ENCODE peak calls at places on chromosomes 1 and 21, in five cellular contexts. One of them, this sample, is unnamed.

GRCh38 chr21:34706337-34706736 is 37.5 kb downstream of the CLIC6 start:
- DNase-seq in CD8-positive, alpha-beta T cell: no peak
- DNase-seq in psoas muscle: no peak
- DNase-seq in Calu3: no peak
- DNase-seq in glutamatergic neuron: no peak
- DNase-seq in this sample: no peak

GRCh38 chr1:182069028-182069466 is 7.5 kb upstream of the ZNF648 start:
- DNase-seq in glutamatergic neuron: peak
- DNase-seq in psoas muscle: peak
- DNase-seq in Calu3: peak
- DNase-seq in CD8-positive, alpha-beta T cell: peak
- DNase-seq in this sample: no peak

GRCh38 chr1:201022824-201023516 is 544 bp downstream of the KIF21B start:
- DNase-seq in Calu3: no peak
- DNase-seq in psoas muscle: no peak
- DNase-seq in glutamatergic neuron: peak
- DNase-seq in CD8-positive, alpha-beta T cell: peak
- DNase-seq in this sample: no peak

GRCh38 chr1:236209713-236210112 is 67.4 kb downstream of the GPR137B start:
- DNase-seq in CD8-positive, alpha-beta T cell: no peak
- DNase-seq in Calu3: no peak
- DNase-seq in glutamatergic neuron: no peak
- DNase-seq in psoas muscle: no peak
- DNase-seq in this sample: no peak

GRCh38 chr1:184854456-184855180 is 100.0 kb upstream of the EDEM3 start:
- DNase-seq in psoas muscle: no peak
- DNase-seq in Calu3: no peak
- DNase-seq in glutamatergic neuron: no peak
- DNase-seq in CD8-positive, alpha-beta T cell: no peak
- DNase-seq in this sample: no peak

GRCh38 chr1:75136921-75137641 is 2.9 kb downstream of the LHX8 start:
- DNase-seq in CD8-positive, alpha-beta T cell: no peak
- DNase-seq in psoas muscle: no peak
- DNase-seq in glutamatergic neuron: no peak
- DNase-seq in Calu3: no peak
- DNase-seq in this sample: no peak

GRCh38 chr21:44911384-44912157 is 9.1 kb downstream of the ITGB2 start:
- DNase-seq in psoas muscle: peak
- DNase-seq in Calu3: peak
- DNase-seq in CD8-positive, alpha-beta T cell: peak
- DNase-seq in glutamatergic neuron: no peak
- DNase-seq in this sample: no peak

GRCh38 chr1:239858058-239858457 is 233.6 kb upstream of the FMN2 start:
- DNase-seq in glutamatergic neuron: no peak
- DNase-seq in Calu3: peak
- DNase-seq in psoas muscle: no peak
- DNase-seq in CD8-positive, alpha-beta T cell: no peak
- DNase-seq in this sample: no peak

GRCh38 chr1:75426688-75427087 is 184.2 kb downstream of the SLC44A5 start:
- DNase-seq in CD8-positive, alpha-beta T cell: no peak
- DNase-seq in glutamatergic neuron: no peak
- DNase-seq in Calu3: no peak
- DNase-seq in psoas muscle: no peak
- DNase-seq in this sample: no peak

GRCh38 chr1:168439451-168440375 is 104.1 kb downstream of the XCL2 start:
- DNase-seq in CD8-positive, alpha-beta T cell: peak
- DNase-seq in glutamatergic neuron: peak
- DNase-seq in psoas muscle: peak
- DNase-seq in Calu3: peak
- DNase-seq in this sample: peak

GRCh38 chr1:184755226-184756065 is 788 bp upstream of the EDEM3 start:
- DNase-seq in psoas muscle: no peak
- DNase-seq in glutamatergic neuron: no peak
- DNase-seq in CD8-positive, alpha-beta T cell: peak
- DNase-seq in Calu3: peak
- DNase-seq in this sample: no peak

GRCh38 chr1:94416901-94417701 is 1.1 kb upstream of the ABCD3 start:
- DNase-seq in psoas muscle: no peak
- DNase-seq in Calu3: peak
- DNase-seq in glutamatergic neuron: no peak
- DNase-seq in CD8-positive, alpha-beta T cell: no peak
- DNase-seq in this sample: no peak

GRCh38 chr1:116345830-116346229 is 27.2 kb upstream of the ATP1A1 start:
- DNase-seq in CD8-positive, alpha-beta T cell: peak
- DNase-seq in glutamatergic neuron: no peak
- DNase-seq in psoas muscle: no peak
- DNase-seq in Calu3: no peak
- DNase-seq in this sample: no peak

GRCh38 chr1:211517006-211517405 is 25.0 kb upstream of the RD3 start:
- DNase-seq in CD8-positive, alpha-beta T cell: no peak
- DNase-seq in psoas muscle: no peak
- DNase-seq in Calu3: peak
- DNase-seq in glutamatergic neuron: no peak
- DNase-seq in this sample: no peak

GRCh38 chr1:211514030-211514754 is 22.2 kb upstream of the RD3 start:
- DNase-seq in psoas muscle: peak
- DNase-seq in glutamatergic neuron: peak
- DNase-seq in CD8-positive, alpha-beta T cell: peak
- DNase-seq in Calu3: peak
- DNase-seq in this sample: peak

GRCh38 chr1:211518330-211519289 is 26.6 kb upstream of the RD3 start:
- DNase-seq in Calu3: no peak
- DNase-seq in CD8-positive, alpha-beta T cell: no peak
- DNase-seq in psoas muscle: no peak
- DNase-seq in glutamatergic neuron: no peak
- DNase-seq in this sample: no peak

GRCh38 chr1:211511947-211512346 is 20.0 kb upstream of the RD3 start:
- DNase-seq in CD8-positive, alpha-beta T cell: no peak
- DNase-seq in glutamatergic neuron: no peak
- DNase-seq in psoas muscle: no peak
- DNase-seq in Calu3: no peak
- DNase-seq in this sample: no peak

DNA sequence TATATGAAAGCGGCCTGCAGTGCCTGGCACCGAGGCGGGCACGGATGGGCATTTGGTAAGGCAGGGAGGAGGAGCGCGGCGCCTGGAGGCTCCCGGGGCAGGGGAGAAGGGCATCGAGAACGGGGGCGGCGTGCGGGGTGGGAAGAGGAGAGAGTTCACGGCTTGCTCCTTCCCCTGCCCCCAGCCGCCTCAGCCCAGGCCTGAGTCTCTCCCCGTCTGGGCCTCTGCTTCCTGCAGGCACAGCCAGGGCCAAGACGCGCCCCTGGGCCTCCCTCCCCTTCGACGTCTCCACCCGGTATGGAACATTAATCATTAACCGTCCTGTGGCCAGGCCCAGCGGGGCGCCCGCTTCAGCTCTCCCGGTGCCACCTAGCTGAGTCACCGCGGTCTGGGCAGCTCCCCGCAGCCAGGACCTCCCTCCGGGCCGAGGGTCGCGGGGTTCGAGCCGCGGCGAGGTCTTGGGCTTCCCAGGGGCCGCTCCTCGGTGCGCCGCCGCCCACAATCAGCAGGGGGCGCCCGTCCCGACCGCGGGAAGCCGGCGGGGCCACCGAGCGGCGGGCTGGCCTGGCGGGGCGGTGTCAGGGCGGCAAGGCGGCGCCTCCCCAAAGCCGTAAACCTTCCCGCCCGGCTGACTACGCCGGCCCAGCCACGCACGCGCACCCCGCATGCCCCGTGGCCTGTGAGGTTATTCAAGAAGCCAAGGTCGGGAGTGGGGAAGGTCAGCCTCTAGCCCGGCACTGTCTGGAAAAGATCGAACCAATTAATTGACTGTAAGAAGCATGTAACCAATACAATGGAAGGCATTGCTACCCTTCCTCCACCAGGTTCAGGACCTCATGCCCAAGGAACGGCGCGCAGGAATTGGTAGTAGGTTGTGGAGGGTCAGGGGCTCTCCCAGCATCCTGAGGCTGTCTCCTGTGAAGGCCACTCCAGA is 23.4 kb upstream of the RD3 start:
- DNase-seq in psoas muscle: peak
- DNase-seq in CD8-positive, alpha-beta T cell: peak
- DNase-seq in Calu3: peak
- DNase-seq in glutamatergic neuron: peak
- DNase-seq in this sample: peak
- TF ChIP-seq CTCF in psoas muscle: peak
- TF ChIP-seq CTCF in CD8-positive, alpha-beta T cell: peak
- TF ChIP-seq CTCF in Calu3: peak
- TF ChIP-seq CTCF in glutamatergic neuron: peak
- TF ChIP-seq CTCF in this sample: peak

GRCh38 chr1:15684042-15684461 is at the start of gene PLEKHM2:
- DNase-seq in CD8-positive, alpha-beta T cell: peak
- DNase-seq in glutamatergic neuron: peak
- DNase-seq in psoas muscle: peak
- DNase-seq in Calu3: peak
- DNase-seq in this sample: no peak

GRCh38 chr1:15685820-15686219 is 1.7 kb downstream of the PLEKHM2 start:
- DNase-seq in CD8-positive, alpha-beta T cell: no peak
- DNase-seq in Calu3: no peak
- DNase-seq in glutamatergic neuron: no peak
- DNase-seq in psoas muscle: no peak
- DNase-seq in this sample: no peak

GRCh38 chr1:15682886-15683410 is 1.2 kb upstream of the PLEKHM2 start:
- DNase-seq in psoas muscle: no peak
- DNase-seq in CD8-positive, alpha-beta T cell: no peak
- DNase-seq in glutamatergic neuron: no peak
- DNase-seq in Calu3: no peak
- DNase-seq in this sample: no peak

GRCh38 chr1:15683411-15684039 is 595 bp upstream of the PLEKHM2 start:
- DNase-seq in Calu3: no peak
- DNase-seq in CD8-positive, alpha-beta T cell: no peak
- DNase-seq in glutamatergic neuron: no peak
- DNase-seq in psoas muscle: peak
- DNase-seq in this sample: no peak

GRCh38 chr1:15684468-15685283 is 556 bp downstream of the PLEKHM2 start:
- DNase-seq in CD8-positive, alpha-beta T cell: peak
- DNase-seq in psoas muscle: peak
- DNase-seq in glutamatergic neuron: peak
- DNase-seq in Calu3: peak
- DNase-seq in this sample: peak
- TF ChIP-seq CTCF in CD8-positive, alpha-beta T cell: no peak
- TF ChIP-seq CTCF in psoas muscle: no peak
- TF ChIP-seq CTCF in glutamatergic neuron: no peak
- TF ChIP-seq CTCF in Calu3: no peak
- TF ChIP-seq CTCF in this sample: no peak

GRCh38 chr1:25725482-25725881 is 74.5 kb upstream of the SELENON start:
- DNase-seq in Calu3: no peak
- DNase-seq in glutamatergic neuron: no peak
- DNase-seq in psoas muscle: no peak
- DNase-seq in CD8-positive, alpha-beta T cell: no peak
- DNase-seq in this sample: no peak
- TF ChIP-seq CTCF in Calu3: no peak
- TF ChIP-seq CTCF in glutamatergic neuron: no peak
- TF ChIP-seq CTCF in psoas muscle: no peak
- TF ChIP-seq CTCF in CD8-positive, alpha-beta T cell: no peak
- TF ChIP-seq CTCF in this sample: no peak

DNA sequence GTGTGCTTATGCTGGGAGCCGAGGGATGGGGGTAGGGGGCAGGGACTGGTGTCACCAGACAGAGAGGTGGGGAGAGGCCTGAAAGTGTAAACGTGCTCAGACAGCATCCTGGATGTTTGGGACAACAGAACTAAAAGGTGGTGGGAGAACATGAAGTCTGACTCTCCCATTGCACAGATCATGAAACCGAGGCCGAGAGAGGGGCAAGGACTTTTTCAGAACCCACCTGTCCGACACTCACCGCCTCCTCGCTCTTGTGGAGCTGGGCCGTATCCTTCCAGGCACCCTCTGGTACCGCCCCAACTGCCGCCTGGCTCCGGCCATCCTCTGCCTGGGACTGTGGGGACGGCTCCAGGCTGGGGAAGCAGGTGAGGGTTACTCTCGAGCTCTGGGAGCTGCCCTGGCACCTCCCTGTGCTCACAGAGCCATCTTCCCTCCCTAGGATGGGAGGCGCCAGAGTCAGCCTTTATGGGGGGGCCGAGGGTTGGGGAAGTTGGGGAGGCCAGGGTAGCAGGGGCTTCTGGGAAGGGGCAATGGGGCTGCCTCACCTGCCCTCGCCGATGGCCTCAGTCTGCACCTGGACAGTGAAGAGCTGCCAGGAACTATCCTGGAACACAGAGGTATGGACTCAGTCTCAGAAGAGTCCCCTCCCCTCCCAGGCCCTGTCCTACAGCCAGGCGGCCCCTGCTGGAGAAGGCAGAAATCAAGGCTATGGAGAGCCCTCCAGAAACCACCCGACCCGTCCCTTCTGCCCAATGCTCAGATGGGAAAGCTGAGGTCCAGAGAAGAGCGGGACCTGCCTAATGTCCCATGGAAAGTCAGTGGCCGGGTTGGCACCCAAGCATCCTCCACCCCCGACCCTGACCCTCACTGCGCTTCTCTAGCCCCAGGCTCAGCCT is 7.0 kb downstream of the ATP13A2 start:
- DNase-seq in glutamatergic neuron: no peak
- DNase-seq in CD8-positive, alpha-beta T cell: no peak
- DNase-seq in Calu3: no peak
- DNase-seq in psoas muscle: peak
- DNase-seq in this sample: no peak
- TF ChIP-seq CTCF in glutamatergic neuron: no peak
- TF ChIP-seq CTCF in CD8-positive, alpha-beta T cell: no peak
- TF ChIP-seq CTCF in Calu3: no peak
- TF ChIP-seq CTCF in psoas muscle: no peak
- TF ChIP-seq CTCF in this sample: peak

GRCh38 chr1:73789965-73790364 is 408.0 kb downstream of the LRRIQ3 start:
- DNase-seq in CD8-positive, alpha-beta T cell: no peak
- DNase-seq in psoas muscle: no peak
- DNase-seq in glutamatergic neuron: no peak
- DNase-seq in Calu3: no peak
- DNase-seq in this sample: no peak
- TF ChIP-seq CTCF in CD8-positive, alpha-beta T cell: no peak
- TF ChIP-seq CTCF in psoas muscle: no peak
- TF ChIP-seq CTCF in glutamatergic neuron: no peak
- TF ChIP-seq CTCF in Calu3: no peak
- TF ChIP-seq CTCF in this sample: no peak

DNA sequence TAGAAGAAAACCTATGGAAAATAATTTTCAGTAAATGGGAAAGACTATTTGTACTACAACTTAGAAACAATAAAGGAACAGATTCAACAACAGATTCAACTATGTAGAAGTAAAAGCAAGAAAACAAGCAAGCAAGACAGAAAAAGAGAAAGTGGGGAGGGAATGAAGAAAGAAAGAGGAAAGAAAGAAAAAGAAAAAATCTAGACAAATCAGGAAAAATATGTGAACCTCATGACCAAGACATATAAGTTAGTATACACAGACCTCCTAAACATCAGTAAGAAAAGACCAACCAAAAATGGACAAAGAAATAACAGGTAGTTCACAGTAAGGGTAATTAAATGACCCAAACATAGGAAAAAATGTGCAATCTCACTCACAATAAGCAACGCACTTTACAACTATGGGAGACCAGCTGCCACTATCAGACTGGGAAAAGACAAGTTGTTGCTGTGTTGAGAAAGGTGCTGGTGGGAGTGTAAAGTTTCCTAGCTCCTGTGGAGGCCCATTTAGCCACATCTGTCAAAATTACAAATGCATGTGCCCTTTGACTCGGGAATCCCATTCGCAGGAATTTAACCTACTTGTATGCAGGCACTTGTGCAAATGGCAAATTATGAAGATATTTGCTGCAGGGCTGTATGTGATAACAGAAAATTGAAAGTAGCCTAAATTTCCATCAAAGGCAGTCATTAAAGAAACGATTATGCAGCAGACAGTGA is 13.9 kb upstream of the MAP3K21 start:
- DNase-seq in Calu3: no peak
- DNase-seq in CD8-positive, alpha-beta T cell: no peak
- DNase-seq in glutamatergic neuron: no peak
- DNase-seq in psoas muscle: no peak
- DNase-seq in this sample: no peak
- TF ChIP-seq CTCF in Calu3: no peak
- TF ChIP-seq CTCF in CD8-positive, alpha-beta T cell: no peak
- TF ChIP-seq CTCF in glutamatergic neuron: no peak
- TF ChIP-seq CTCF in psoas muscle: no peak
- TF ChIP-seq CTCF in this sample: no peak

This sample was measured in osteocyte.